ENCODE peak calls at places on chromosomes 6 and 20, in seven cellular contexts. G, Q, F, N, E, U and S are unnamed samples.

GRCh38 chr6:145275787-145276186 is 459.5 kb downstream of the EPM2A start:
- DNase-seq in G (no peak), Q (no peak), F (no peak), N (no peak), E (no peak), U (no peak), S (no peak)

GRCh38 chr6:109793793-109794192 is 102.7 kb downstream of the FIG4 start:
- DNase-seq in G (peak), Q (no peak), F (peak), N (peak), E (no peak), U (peak), S (no peak)

GRCh38 chr6:17193376-17193775 is 87.8 kb upstream of the RBM24 start:
- DNase-seq in G (no peak), Q (no peak), F (no peak), N (no peak), E (no peak), U (no peak), S (no peak)

GRCh38 chr6:170144952-170145587 is 145.8 kb downstream of the DLL1 start:
- DNase-seq in G (no peak), Q (no peak), F (no peak), N (no peak), E (no peak), U (no peak), S (no peak)

GRCh38 chr6:42555477-42556457 is 8.1 kb upstream of the UBR2 start:
- DNase-seq in G (peak), Q (peak), F (peak), N (no peak), E (peak), U (no peak), S (peak)

GRCh38 chr6:3455490-3456394 is 1.1 kb downstream of the SLC22A23 start:
- DNase-seq in G (no peak), Q (no peak), F (no peak), N (no peak), E (peak), U (no peak), S (no peak)

GRCh38 chr6:41059569-41059968 is 6.6 kb downstream of the APOBEC2 start:
- DNase-seq in G (no peak), Q (no peak), F (peak), N (peak), E (peak), U (no peak), S (no peak)

GRCh38 chr6:21997414-21998037 is 299.3 kb downstream of the PRL start:
- DNase-seq in G (peak), Q (no peak), F (peak), N (peak), E (no peak), U (no peak), S (peak)

GRCh38 chr20:4728121-4728520 is 6.4 kb downstream of the PRND start:
- DNase-seq in G (peak), Q (no peak), F (peak), N (no peak), E (no peak), U (no peak), S (no peak)

GRCh38 chr6:30542404-30542725 is 13.9 kb downstream of the GNL1 start:
- DNase-seq in G (no peak), Q (peak), F (no peak), N (no peak), E (no peak), U (no peak), S (peak)

GRCh38 chr20:48295445-48295903 is 510.2 kb upstream of the SULF2 start:
- DNase-seq in G (peak), Q (no peak), F (peak), N (peak), E (peak), U (peak), S (no peak)

GRCh38 chr6:141097471-141097870 is 1035.3 kb upstream of the GJE1 start:
- DNase-seq in G (peak), Q (no peak), F (peak), N (no peak), E (no peak), U (no peak), S (no peak)

GRCh38 chr20:21519136-21519584 is 5.3 kb upstream of the NKX2-2 start:
- DNase-seq in G (no peak), Q (no peak), F (no peak), N (no peak), E (peak), U (peak), S (no peak)

GRCh38 chr6:67640462-67640861 is 994.6 kb upstream of the ADGRB3 start:
- DNase-seq in G (peak), Q (no peak), F (peak), N (peak), E (no peak), U (no peak), S (no peak)

GRCh38 chr6:10268111-10268510 is 146.8 kb downstream of the TFAP2A start:
- DNase-seq in G (no peak), Q (no peak), F (no peak), N (no peak), E (no peak), U (no peak), S (no peak)

GRCh38 chr6:16575655-16576054 is 185.6 kb downstream of the ATXN1 start:
- DNase-seq in G (no peak), Q (no peak), F (no peak), N (no peak), E (no peak), U (no peak), S (no peak)

GRCh38 chr20:45896641-45897161 is 5.6 kb downstream of the CTSA start:
- DNase-seq in G (no peak), Q (no peak), F (no peak), N (no peak), E (no peak), U (no peak), S (no peak)

GRCh38 chr20:64101731-64102621 is 5.4 kb downstream of the NPBWR2 start:
- DNase-seq in G (no peak), Q (peak), F (no peak), N (no peak), E (peak), U (no peak), S (no peak)

GRCh38 chr6:134031696-134032255 is 20.6 kb downstream of the SLC2A12 start:
- DNase-seq in G (no peak), Q (no peak), F (peak), N (peak), E (no peak), U (no peak), S (no peak)

GRCh38 chr6:84768442-84769174 is 4.2 kb upstream of the TBX18 start:
- DNase-seq in G (peak), Q (no peak), F (peak), N (peak), E (peak), U (peak), S (no peak)

GRCh38 chr20:60634773-60635172 is 617.3 kb upstream of the CDH4 start:
- DNase-seq in G (no peak), Q (no peak), F (no peak), N (no peak), E (no peak), U (no peak), S (no peak)

GRCh38 chr6:26233608-26234420 is 131.2 kb upstream of the BTN3A2 start:
- DNase-seq in G (peak), Q (peak), F (peak), N (peak), E (peak), U (peak), S (peak)

GRCh38 chr6:163589401-163589800 is 174.9 kb downstream of the QKI start:
- DNase-seq in G (peak), Q (no peak), F (no peak), N (peak), E (no peak), U (no peak), S (no peak)

GRCh38 chr20:39823239-39823638 is 861.1 kb downstream of the DHX35 start:
- DNase-seq in G (peak), Q (no peak), F (peak), N (peak), E (no peak), U (peak), S (no peak)

GRCh38 chr6:43436577-43437282 is 9.4 kb downstream of the ABCC10 start:
- DNase-seq in G (peak), Q (no peak), F (peak), N (peak), E (peak), U (peak), S (no peak)

GRCh38 chr6:63923139-63923739 is 287.6 kb downstream of the PHF3 start:
- DNase-seq in G (peak), Q (peak), F (peak), N (peak), E (peak), U (no peak), S (peak)

GRCh38 chr20:57414867-57415592 is 23.8 kb downstream of the RBM38 start:
- DNase-seq in G (peak), Q (no peak), F (peak), N (no peak), E (no peak), U (peak), S (no peak)

GRCh38 chr6:2102316-2102883 is 143.0 kb downstream of the GMDS start:
- DNase-seq in G (peak), Q (no peak), F (peak), N (peak), E (no peak), U (no peak), S (no peak)

GRCh38 chr6:23445157-23445710 is 680.8 kb upstream of the NRSN1 start:
- DNase-seq in G (peak), Q (no peak), F (peak), N (no peak), E (no peak), U (no peak), S (no peak)

GRCh38 chr20:16580127-16580526 is 6.9 kb upstream of the KIF16B start:
- DNase-seq in G (peak), Q (no peak), F (peak), N (peak), E (no peak), U (no peak), S (no peak)

GRCh38 chr6:46888578-46888977 is 33.2 kb downstream of the ADGRF5 start:
- DNase-seq in G (peak), Q (no peak), F (peak), N (no peak), E (no peak), U (no peak), S (no peak)

GRCh38 chr6:13297391-13297790 is 30.9 kb downstream of the TBC1D7 start:
- DNase-seq in G (no peak), Q (no peak), F (no peak), N (no peak), E (no peak), U (no peak), S (no peak)

GRCh38 chr6:119170427-119171407 is 92.3 kb upstream of the FAM184A start:
- DNase-seq in G (peak), Q (no peak), F (peak), N (no peak), E (peak), U (no peak), S (no peak)

GRCh38 chr6:63352587-63353281 is 33.0 kb upstream of the LGSN start:
- DNase-seq in G (peak), Q (peak), F (peak), N (peak), E (peak), U (no peak), S (no peak)

GRCh38 chr6:106448000-106448426 is 87.5 kb downstream of the CRYBG1 start:
- DNase-seq in G (no peak), Q (peak), F (no peak), N (no peak), E (no peak), U (no peak), S (no peak)

GRCh38 chr6:128039542-128039941 is 138.7 kb upstream of the THEMIS start:
- DNase-seq in G (no peak), Q (no peak), F (no peak), N (no peak), E (no peak), U (no peak), S (peak)

GRCh38 chr6:37745748-37746147 is 48.1 kb upstream of the MDGA1 start:
- DNase-seq in G (no peak), Q (no peak), F (no peak), N (no peak), E (no peak), U (no peak), S (no peak)

GRCh38 chr6:37739618-37740017 is 41.9 kb upstream of the MDGA1 start:
- DNase-seq in G (no peak), Q (no peak), F (no peak), N (no peak), E (no peak), U (no peak), S (no peak)

GRCh38 chr6:37738216-37738615 is 40.5 kb upstream of the MDGA1 start:
- DNase-seq in G (no peak), Q (no peak), F (no peak), N (no peak), E (no peak), U (no peak), S (no peak)

GRCh38 chr6:37741757-37742400 is 44.2 kb upstream of the MDGA1 start:
- DNase-seq in G (peak), Q (no peak), F (no peak), N (no peak), E (peak), U (no peak), S (no peak)

DNA sequence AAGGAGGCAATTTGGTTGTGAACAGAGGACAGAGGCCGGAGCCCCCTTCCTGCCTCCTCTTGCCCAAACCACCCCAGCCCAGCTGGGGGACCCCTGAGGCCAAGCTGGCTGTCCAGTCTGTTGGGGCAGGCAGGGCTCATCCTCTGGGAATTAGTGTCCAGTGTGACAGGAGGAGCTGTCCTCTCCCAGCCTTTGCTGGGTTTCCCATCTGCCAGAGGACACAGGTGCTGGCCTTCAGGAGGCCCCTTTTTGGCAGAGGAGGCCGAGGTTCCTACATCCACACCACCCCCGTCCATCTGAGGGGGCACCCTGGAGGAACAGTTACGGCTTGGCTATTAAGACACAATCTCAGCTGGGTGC is 44.7 kb upstream of the MDGA1 start:
- DNase-seq in G (no peak), Q (no peak), F (no peak), N (no peak), E (no peak), U (no peak), S (no peak)
- H3K4me3 ChIP-seq in G (no peak), Q (no peak), F (no peak), N (no peak), E (no peak), U (no peak), S (no peak)

DNA sequence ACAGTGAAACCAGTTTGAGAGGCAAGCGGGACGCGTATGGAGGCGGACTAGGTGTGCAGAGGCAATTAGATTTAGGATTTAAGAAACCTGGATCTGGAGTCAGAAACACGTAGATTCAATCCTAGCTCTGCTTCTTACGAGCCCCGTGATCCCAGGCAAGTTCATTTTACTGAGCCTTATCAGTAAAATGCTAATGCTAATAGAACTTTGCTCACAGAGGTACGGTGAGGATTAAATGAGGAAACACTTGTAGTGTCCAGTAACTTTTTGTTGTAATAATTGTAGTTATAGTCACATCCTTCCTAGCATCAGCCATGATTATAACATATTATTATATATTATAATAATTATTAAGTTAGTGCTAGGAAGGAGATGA is 21.2 kb downstream of the DEF6 start:
- DNase-seq in G (no peak), Q (no peak), F (peak), N (no peak), E (no peak), U (no peak), S (no peak)
- H3K4me3 ChIP-seq in G (peak), Q (no peak), F (peak), N (peak), E (no peak), U (peak), S (no peak)

GRCh38 chr6:135280375-135281136 is 99.4 kb downstream of the MYB start:
- DNase-seq in G (peak), Q (no peak), F (no peak), N (no peak), E (no peak), U (no peak), S (peak)
- H3K4me3 ChIP-seq in G (no peak), Q (no peak), F (no peak), N (no peak), E (no peak), U (no peak), S (peak)

GRCh38 chr6:129565331-129565730 is 144.6 kb downstream of the ARHGAP18 start:
- DNase-seq in G (no peak), Q (no peak), F (no peak), N (no peak), E (peak), U (no peak), S (peak)
- H3K4me3 ChIP-seq in G (no peak), Q (no peak), F (no peak), N (no peak), E (no peak), U (no peak), S (no peak)

DNA sequence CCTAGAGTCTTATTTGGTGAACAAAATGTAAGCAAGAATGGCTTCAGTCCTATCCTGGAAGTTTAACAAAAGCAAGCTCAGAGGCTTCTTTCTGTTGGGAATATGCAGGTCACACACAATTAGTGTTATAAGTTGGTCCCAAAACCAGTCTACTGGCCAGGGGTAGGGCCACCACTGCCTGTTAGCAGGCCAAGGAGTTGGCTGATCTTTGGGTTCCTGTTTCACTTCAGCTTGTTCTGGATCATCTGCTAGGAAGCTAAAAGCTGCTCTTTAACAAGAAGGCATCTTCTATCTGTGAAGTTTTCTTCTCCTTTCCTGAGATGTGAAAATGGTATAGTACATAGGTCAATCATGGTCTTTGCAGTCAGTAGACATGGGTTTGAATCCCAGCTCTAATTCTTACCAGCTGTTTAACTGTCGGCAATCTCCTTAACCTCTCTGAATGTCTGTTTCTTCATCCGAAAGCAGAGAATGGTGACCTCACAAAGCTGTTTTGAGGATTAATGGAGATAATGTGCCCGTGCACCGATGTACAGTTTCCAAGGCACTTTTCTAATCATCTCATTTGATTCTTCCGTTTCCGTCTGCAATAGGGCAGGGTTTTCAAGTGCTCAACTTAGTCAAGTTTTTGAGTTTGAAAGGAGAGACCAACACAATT is 271.2 kb upstream of the TAB2 start:
- DNase-seq in G (no peak), Q (no peak), F (no peak), N (no peak), E (no peak), U (no peak), S (no peak)
- H3K4me3 ChIP-seq in G (no peak), Q (peak), F (no peak), N (no peak), E (no peak), U (no peak), S (no peak)

GRCh38 chr20:6530254-6530653 is 237.2 kb upstream of the BMP2 start:
- DNase-seq in G (no peak), Q (no peak), F (peak), N (no peak), E (no peak), U (no peak), S (no peak)

GRCh38 chr20:6530916-6531315 is 236.6 kb upstream of the BMP2 start:
- DNase-seq in G (no peak), Q (no peak), F (no peak), N (no peak), E (no peak), U (no peak), S (no peak)

GRCh38 chr20:6533321-6533720 is 234.2 kb upstream of the BMP2 start:
- DNase-seq in G (peak), Q (no peak), F (peak), N (peak), E (no peak), U (no peak), S (no peak)

GRCh38 chr20:6533828-6534388 is 233.6 kb upstream of the BMP2 start:
- DNase-seq in G (peak), Q (no peak), F (peak), N (peak), E (no peak), U (peak), S (no peak)
- H3K4me3 ChIP-seq in G (peak), Q (no peak), F (peak), N (peak), E (no peak), U (peak), S (no peak)

GRCh38 chr20:381581-382290 is 1.2 kb downstream of the TRIB3 start:
- DNase-seq in G (peak), Q (peak), F (peak), N (peak), E (peak), U (peak), S (peak)

GRCh38 chr20:380763-381580 is 412 bp downstream of the TRIB3 start:
- DNase-seq in G (peak), Q (peak), F (peak), N (peak), E (peak), U (peak), S (no peak)

GRCh38 chr20:383889-384288 is 3.3 kb downstream of the TRIB3 start:
- DNase-seq in G (no peak), Q (no peak), F (no peak), N (no peak), E (no peak), U (no peak), S (no peak)

GRCh38 chr20:384723-385122 is 4.2 kb downstream of the TRIB3 start:
- DNase-seq in G (no peak), Q (no peak), F (no peak), N (no peak), E (no peak), U (no peak), S (no peak)

GRCh38 chr20:382291-383115 is 1.9 kb downstream of the TRIB3 start:
- DNase-seq in G (no peak), Q (no peak), F (no peak), N (no peak), E (peak), U (no peak), S (no peak)
- H3K4me3 ChIP-seq in G (peak), Q (peak), F (peak), N (peak), E (no peak), U (peak), S (peak)